ENCODE peak calls at places on chromosomes 1 and 21, in four cellular contexts. P, U, I and V are unnamed samples.

GRCh38 chr1:76938304-76938703 is 71.0 kb downstream of the ST6GALNAC5 start:
- DNase-seq in P (no peak), I (no peak), U (no peak), V (no peak)

GRCh38 chr1:2921970-2922686 is 99.1 kb upstream of the ACTRT2 start:
- DNase-seq in I (no peak), P (no peak), U (no peak), V (no peak)

GRCh38 chr1:20689645-20690056 is 28.2 kb downstream of the KIF17 start:
- DNase-seq in U (no peak), I (no peak), P (no peak), V (no peak)

GRCh38 chr1:47004004-47004403 is 19.5 kb upstream of the CYP4X1 start:
- DNase-seq in P (no peak), U (no peak), I (no peak), V (no peak)

GRCh38 chr1:30275926-30276736 is 447.3 kb downstream of the MATN1 start:
- DNase-seq in P (no peak), U (no peak), I (no peak), V (no peak)

GRCh38 chr1:161019767-161020572 is 982 bp downstream of the F11R start:
- DNase-seq in I (no peak), P (no peak), U (peak; percentile 61), V (no peak)

GRCh38 chr1:116907351-116907750 is 2.4 kb upstream of the PTGFRN start:
- DNase-seq in I (no peak), P (no peak), U (no peak), V (no peak)

GRCh38 chr21:38621132-38621531 is 122.9 kb upstream of the ERG start:
- DNase-seq in I (no peak), P (no peak), U (no peak), V (no peak)

GRCh38 chr1:37472281-37472680 is 2.1 kb upstream of the ZC3H12A start:
- DNase-seq in P (no peak), I (no peak), U (no peak), V (no peak)
- H3K27ac ChIP-seq in P (peak overlapping the region; percentile 67), I (peak overlapping the region; percentile 95), U (no peak overlapping the region), V (peak overlapping the region; percentile 90)

GRCh38 chr1:67987046-67987799 is 63.2 kb downstream of the DIRAS3 start:
- DNase-seq in U (peak; percentile 96), P (no peak), I (no peak), V (no peak)
- H3K27ac ChIP-seq in U (no peak overlapping the region), P (no peak overlapping the region), I (no peak overlapping the region), V (no peak overlapping the region)

DNA sequence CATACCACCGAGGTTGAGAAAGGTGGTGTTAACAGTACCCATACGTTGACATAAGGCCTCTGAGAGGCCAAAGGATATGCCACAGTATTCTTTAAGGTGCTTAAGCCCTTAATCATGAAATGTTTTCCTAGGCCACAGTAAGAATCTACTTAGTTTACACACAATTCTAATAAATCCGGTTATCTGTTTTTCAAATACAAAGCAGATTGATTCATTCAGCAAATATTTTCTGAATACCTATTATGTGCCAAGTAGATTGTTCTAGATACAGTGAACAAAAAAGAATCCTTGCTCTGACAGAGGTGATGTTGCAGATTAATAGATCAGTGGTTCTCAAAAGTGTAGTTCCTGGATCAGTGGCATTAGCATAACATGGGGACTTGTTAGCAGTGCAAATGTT is 61.5 kb downstream of the NFIA start:
- DNase-seq in P (no peak), U (no peak), I (no peak), V (no peak)
- H3K27ac ChIP-seq in P (no peak overlapping the region), U (no peak overlapping the region), I (no peak overlapping the region), V (no peak overlapping the region)

GRCh38 chr1:15412488-15412800 is 2.8 kb downstream of the EFHD2 start:
- DNase-seq in P (no peak), I (no peak), U (no peak), V (no peak)
- H3K27ac ChIP-seq in P (peak overlapping the region; percentile 57), I (no peak overlapping the region), U (no peak overlapping the region), V (peak overlapping the region; percentile 49)

GRCh38 chr1:172320723-172321122 is 99.8 kb upstream of the C1orf105 start:
- DNase-seq in I (no peak), P (no peak), U (peak; percentile 84), V (no peak)

GRCh38 chr1:172325562-172325961 is 94.9 kb upstream of the C1orf105 start:
- DNase-seq in U (peak; percentile 51), I (no peak), P (no peak), V (no peak)

GRCh38 chr1:172323666-172324065 is 96.8 kb upstream of the C1orf105 start:
- DNase-seq in U (peak; percentile 10), I (no peak), P (no peak), V (no peak)

GRCh38 chr1:172321429-172321828 is 99.1 kb upstream of the C1orf105 start:
- DNase-seq in I (no peak), U (peak; percentile 60), P (no peak), V (no peak)

DNA sequence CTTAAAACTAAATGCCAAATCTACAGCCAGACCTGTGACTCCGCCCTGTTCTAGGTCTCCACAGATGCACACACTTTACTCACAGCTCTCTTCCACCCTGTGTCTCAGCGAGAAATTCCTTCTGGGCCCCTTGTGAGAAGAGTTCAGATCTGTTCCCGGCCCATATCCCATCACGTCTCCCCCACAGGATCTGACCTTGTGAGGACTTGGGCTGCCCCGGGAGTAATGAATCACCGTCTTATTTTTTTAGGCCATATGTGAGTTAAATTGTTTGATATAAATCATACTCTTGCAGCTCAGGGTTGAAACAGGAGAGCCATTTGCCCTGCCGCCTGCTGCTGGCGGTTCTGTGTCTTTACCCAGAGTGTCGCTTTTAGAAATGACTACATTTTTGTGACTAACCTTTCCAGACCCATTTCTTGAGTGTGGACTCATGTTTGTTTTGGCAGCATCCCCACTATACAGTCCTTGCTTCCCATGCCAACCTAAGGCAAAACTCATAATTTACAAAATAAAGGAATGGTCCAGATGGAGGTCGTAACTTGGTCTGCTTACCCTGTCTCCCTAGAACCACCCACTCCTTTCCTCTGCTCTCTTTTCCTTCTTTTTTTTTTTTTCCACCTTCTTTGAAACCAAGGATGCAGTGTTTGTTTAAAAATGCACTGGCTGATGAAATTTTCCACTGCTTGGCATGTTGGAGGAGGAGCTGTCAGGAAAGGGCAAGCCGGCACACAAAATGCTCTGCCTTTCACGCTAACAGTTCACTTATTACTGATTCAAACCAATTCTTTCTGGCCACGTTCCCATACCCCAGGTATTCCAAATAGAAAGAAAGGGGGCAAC is 98.0 kb upstream of the C1orf105 start:
- DNase-seq in I (no peak), U (peak; percentile 93), P (peak; percentile 32), V (no peak)
- H3K27ac ChIP-seq in I (no peak overlapping the region), U (no peak overlapping the region), P (peak overlapping the region; percentile 42), V (no peak overlapping the region)

DNA sequence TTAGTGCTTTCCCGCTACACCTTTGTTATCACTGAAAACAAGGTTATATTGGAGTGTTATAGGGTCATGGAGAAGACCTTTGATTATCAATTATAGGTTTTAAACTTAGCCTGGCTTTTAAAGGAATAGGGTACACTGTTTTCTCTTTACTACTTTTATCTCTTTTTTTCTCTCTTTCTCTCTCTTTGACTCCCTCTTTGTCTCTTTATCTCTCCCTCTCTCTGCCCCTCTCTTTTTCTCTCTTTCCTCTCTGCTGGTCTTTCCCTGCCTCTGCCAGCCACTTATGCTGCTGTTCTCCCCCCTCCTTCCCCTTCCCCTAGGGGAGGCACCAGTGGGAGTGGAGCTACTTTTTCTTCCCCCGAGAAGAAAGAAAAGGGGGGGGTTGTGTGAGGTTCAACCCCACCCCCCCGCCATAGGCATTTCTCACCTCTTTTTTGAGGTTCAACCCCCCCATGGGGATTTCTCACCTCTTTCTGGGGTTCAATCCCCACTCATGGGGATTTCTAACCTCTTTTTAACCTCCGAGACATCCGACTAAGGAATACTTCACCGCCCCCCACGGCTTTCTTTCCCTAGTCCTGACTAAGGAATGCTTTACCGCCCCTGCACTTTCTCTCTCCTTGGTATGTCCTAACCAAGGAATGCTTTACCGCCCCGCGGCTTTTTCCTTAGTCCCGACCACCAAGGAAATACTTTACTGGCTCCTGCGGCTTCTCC is 17.2 kb upstream of the ZBTB8B start:
- DNase-seq in U (peak; percentile 91), I (no peak), P (no peak), V (no peak)
- H3K27ac ChIP-seq in U (peak overlapping the region; percentile 57), I (no peak overlapping the region), P (no peak overlapping the region), V (no peak overlapping the region)

GRCh38 chr1:27296773-27297214 is 25.2 kb upstream of the TMEM222 start:
- DNase-seq in P (peak; percentile 73), U (peak; percentile 65), I (peak; percentile 37), V (peak; percentile 49)
- H3K27ac ChIP-seq in P (no peak overlapping the region), U (no peak overlapping the region), I (no peak overlapping the region), V (no peak overlapping the region)

DNA sequence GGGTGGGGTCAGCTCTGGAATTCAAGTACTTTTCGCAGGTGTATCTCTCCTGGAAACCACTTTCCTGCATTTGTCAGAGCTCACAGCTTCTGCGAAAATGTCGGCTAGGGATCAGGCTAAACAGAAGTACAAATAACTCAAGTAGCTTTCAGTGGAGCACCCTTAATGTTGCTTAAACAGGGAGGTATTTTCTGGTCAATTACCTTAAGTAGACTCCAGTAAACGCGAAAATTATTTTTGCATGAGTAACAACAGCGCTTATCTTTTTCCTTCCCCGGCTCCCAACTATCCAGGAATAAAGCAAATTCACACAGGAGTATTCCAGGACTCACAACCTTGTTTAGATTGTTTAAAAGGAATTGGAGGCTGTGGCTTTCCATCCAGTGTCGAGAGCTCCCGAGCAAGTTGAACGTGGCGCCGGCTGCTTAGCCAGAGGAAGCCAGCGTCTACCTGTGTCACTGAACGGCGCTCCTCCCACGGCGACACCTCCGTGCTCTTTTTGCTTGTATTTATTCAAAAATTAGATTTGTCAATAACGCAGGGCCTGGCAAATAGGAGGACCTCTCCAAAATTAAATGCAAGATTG is 7.3 kb upstream of the SIM2 start:
- DNase-seq in U (no peak), I (no peak), P (no peak), V (no peak)
- H3K27ac ChIP-seq in U (no peak overlapping the region), I (no peak overlapping the region), P (no peak overlapping the region), V (no peak overlapping the region)

GRCh38 chr21:42515708-42516502 is 2.3 kb downstream of the SLC37A1 start:
- DNase-seq in P (no peak), I (no peak), U (no peak), V (no peak)
- H3K27ac ChIP-seq in P (no peak overlapping the region), I (no peak overlapping the region), U (no peak overlapping the region), V (no peak overlapping the region)